ENCODE peak calls at places on chromosomes 3 and 15, in seven cellular contexts. L is IMR-90; A is upper lobe of left lung; M is right cardiac atrium; S is activated CD4-positive, alpha-beta T cell treated with anti-CD3 and anti-CD28 coated beads, Interleukin-2, amount 50 U/mL, for 4 hours; R is AG09309; E is fibroblast of mammary gland. J is an unnamed sample.

GRCh38 chr15:59966262-59966661 is 37.8 kb upstream of the FOXB1 start:
- DNase-seq in L (no peak), S (no peak), A (no peak), M (no peak), R (no peak), E (no peak), J (no peak)

GRCh38 chr3:190120161-190121060 is at the start of gene P3H2:
- DNase-seq in R (no peak), E (peak), L (peak), A (peak), S (no peak), M (peak), J (peak)

GRCh38 chr3:25655659-25656058 is 9.0 kb downstream of the TOP2B start:
- DNase-seq in S (no peak), E (no peak), L (no peak), A (no peak), R (no peak), M (no peak), J (no peak)

GRCh38 chr3:58824285-58824684 is 157.7 kb upstream of the FAM3D start:
- DNase-seq in R (peak), L (peak), S (no peak), A (peak), E (peak), M (peak), J (peak)

GRCh38 chr3:157176108-157176507 is 16.2 kb upstream of the CCNL1 start:
- DNase-seq in A (no peak), S (no peak), R (no peak), L (peak), M (no peak), E (peak), J (no peak)

GRCh38 chr3:100256724-100257123 is 4.1 kb upstream of the TBC1D23 start:
- DNase-seq in R (peak), L (peak), E (peak), S (no peak), M (no peak), A (no peak), J (no peak)

GRCh38 chr3:143963946-143964345 is 7.7 kb upstream of the DIPK2A start:
- DNase-seq in A (peak), S (no peak), M (peak), R (no peak), L (no peak), E (peak), J (no peak)

GRCh38 chr3:15645740-15646490 is 44.4 kb downstream of the BTD start:
- DNase-seq in S (no peak), R (peak), L (peak), M (peak), E (peak), A (no peak), J (peak)

GRCh38 chr3:72432271-72432670 is 416.0 kb downstream of the SHQ1 start:
- DNase-seq in M (no peak), R (no peak), S (no peak), A (no peak), L (no peak), E (no peak), J (no peak)